ENCODE peak calls at places on chromosome 15, in five cellular contexts. One of them, this sample, is unnamed.

GRCh38 chr15:51334011-51334426 is 4.4 kb downstream of the CYP19A1 start:
- DNase-seq in GM18507: no peak
- DNase-seq in GM12891: no peak
- DNase-seq in T-helper 9 cell: no peak
- DNase-seq in activated CD4-positive, alpha-beta T cell treated with anti-CD3 and anti-CD28 coated beads for 1 hour: no peak
- DNase-seq in this sample: no peak

GRCh38 chr15:85280203-85280602 is 100.2 kb upstream of the AKAP13 start:
- DNase-seq in activated CD4-positive, alpha-beta T cell treated with anti-CD3 and anti-CD28 coated beads for 1 hour: no peak
- DNase-seq in T-helper 9 cell: no peak
- DNase-seq in GM12891: no peak
- DNase-seq in GM18507: no peak
- DNase-seq in this sample: no peak

GRCh38 chr15:99911824-99912223 is 178.6 kb upstream of the LYSMD4 start:
- DNase-seq in activated CD4-positive, alpha-beta T cell treated with anti-CD3 and anti-CD28 coated beads for 1 hour: no peak
- DNase-seq in GM18507: no peak
- DNase-seq in GM12891: no peak
- DNase-seq in T-helper 9 cell: no peak
- DNase-seq in this sample: no peak

GRCh38 chr15:89666858-89667705 is 11.8 kb upstream of the KIF7 start:
- DNase-seq in GM18507: no peak
- DNase-seq in T-helper 9 cell: no peak
- DNase-seq in activated CD4-positive, alpha-beta T cell treated with anti-CD3 and anti-CD28 coated beads for 1 hour: no peak
- DNase-seq in GM12891: no peak
- DNase-seq in this sample: peak; percentile 54

GRCh38 chr15:90142216-90143175 is 40.2 kb upstream of the IDH2 start:
- DNase-seq in GM18507: no peak
- DNase-seq in GM12891: no peak
- DNase-seq in T-helper 9 cell: peak; percentile 29
- DNase-seq in activated CD4-positive, alpha-beta T cell treated with anti-CD3 and anti-CD28 coated beads for 1 hour: peak; percentile 11
- DNase-seq in this sample: no peak

GRCh38 chr15:44010114-44010513 is 183.3 kb downstream of the WDR76 start:
- DNase-seq in activated CD4-positive, alpha-beta T cell treated with anti-CD3 and anti-CD28 coated beads for 1 hour: no peak
- DNase-seq in GM12891: no peak
- DNase-seq in GM18507: no peak
- DNase-seq in T-helper 9 cell: no peak
- DNase-seq in this sample: no peak

GRCh38 chr15:73717802-73718201 is 33.6 kb downstream of the CD276 start:
- DNase-seq in GM18507: no peak
- DNase-seq in GM12891: no peak
- DNase-seq in activated CD4-positive, alpha-beta T cell treated with anti-CD3 and anti-CD28 coated beads for 1 hour: no peak
- DNase-seq in T-helper 9 cell: no peak
- DNase-seq in this sample: no peak

GRCh38 chr15:63196846-63197245 is 7.4 kb downstream of the RAB8B start:
- DNase-seq in T-helper 9 cell: no peak
- DNase-seq in activated CD4-positive, alpha-beta T cell treated with anti-CD3 and anti-CD28 coated beads for 1 hour: no peak
- DNase-seq in GM18507: no peak
- DNase-seq in GM12891: no peak
- DNase-seq in this sample: no peak

GRCh38 chr15:77826006-77826695 is 193.4 kb upstream of the LINGO1 start:
- DNase-seq in GM18507: no peak
- DNase-seq in activated CD4-positive, alpha-beta T cell treated with anti-CD3 and anti-CD28 coated beads for 1 hour: no peak
- DNase-seq in GM12891: no peak
- DNase-seq in T-helper 9 cell: no peak
- DNase-seq in this sample: no peak

GRCh38 chr15:81087121-81087520 is 46.9 kb upstream of the CFAP161 start:
- DNase-seq in GM12891: no peak
- DNase-seq in T-helper 9 cell: no peak
- DNase-seq in activated CD4-positive, alpha-beta T cell treated with anti-CD3 and anti-CD28 coated beads for 1 hour: no peak
- DNase-seq in GM18507: no peak
- DNase-seq in this sample: no peak

GRCh38 chr15:39788108-39788507 is 5.5 kb upstream of the FSIP1 start:
- DNase-seq in GM18507: no peak
- DNase-seq in T-helper 9 cell: no peak
- DNase-seq in activated CD4-positive, alpha-beta T cell treated with anti-CD3 and anti-CD28 coated beads for 1 hour: no peak
- DNase-seq in GM12891: no peak
- DNase-seq in this sample: no peak

GRCh38 chr15:52217186-52217585 is 26.0 kb upstream of the GNB5 start:
- DNase-seq in activated CD4-positive, alpha-beta T cell treated with anti-CD3 and anti-CD28 coated beads for 1 hour: no peak
- DNase-seq in T-helper 9 cell: no peak
- DNase-seq in GM18507: no peak
- DNase-seq in GM12891: no peak
- DNase-seq in this sample: no peak

GRCh38 chr15:82135645-82136044 is 89.8 kb upstream of the MEX3B start:
- DNase-seq in GM12891: no peak
- DNase-seq in activated CD4-positive, alpha-beta T cell treated with anti-CD3 and anti-CD28 coated beads for 1 hour: no peak
- DNase-seq in T-helper 9 cell: no peak
- DNase-seq in GM18507: no peak
- DNase-seq in this sample: no peak

GRCh38 chr15:60784855-60785254 is 305.9 kb upstream of the ICE2 start:
- DNase-seq in activated CD4-positive, alpha-beta T cell treated with anti-CD3 and anti-CD28 coated beads for 1 hour: no peak
- DNase-seq in GM12891: no peak
- DNase-seq in T-helper 9 cell: no peak
- DNase-seq in GM18507: no peak
- DNase-seq in this sample: no peak

GRCh38 chr15:90101969-90102890 is at the start of gene IDH2:
- DNase-seq in GM12891: peak; percentile 87
- DNase-seq in T-helper 9 cell: peak; percentile 59
- DNase-seq in GM18507: peak; percentile 85
- DNase-seq in activated CD4-positive, alpha-beta T cell treated with anti-CD3 and anti-CD28 coated beads for 1 hour: peak; percentile 52
- DNase-seq in this sample: peak; percentile 89

GRCh38 chr15:66729339-66729951 is 27.4 kb downstream of the SMAD6 start:
- DNase-seq in GM18507: no peak
- DNase-seq in activated CD4-positive, alpha-beta T cell treated with anti-CD3 and anti-CD28 coated beads for 1 hour: no peak
- DNase-seq in GM12891: no peak
- DNase-seq in T-helper 9 cell: no peak
- DNase-seq in this sample: peak; percentile 69

GRCh38 chr15:91867581-91868026 is 14.1 kb downstream of the SLCO3A1 start:
- DNase-seq in activated CD4-positive, alpha-beta T cell treated with anti-CD3 and anti-CD28 coated beads for 1 hour: no peak
- DNase-seq in GM12891: no peak
- DNase-seq in T-helper 9 cell: no peak
- DNase-seq in GM18507: no peak
- DNase-seq in this sample: peak; percentile 91

GRCh38 chr15:41493205-41493901 is at the start of gene ITPKA:
- DNase-seq in GM18507: peak; percentile 75
- DNase-seq in activated CD4-positive, alpha-beta T cell treated with anti-CD3 and anti-CD28 coated beads for 1 hour: peak; percentile 72
- DNase-seq in T-helper 9 cell: peak; percentile 71
- DNase-seq in GM12891: peak; percentile 89
- DNase-seq in this sample: peak; percentile 86

GRCh38 chr15:77632760-77633133 is at the start of gene LINGO1:
- DNase-seq in activated CD4-positive, alpha-beta T cell treated with anti-CD3 and anti-CD28 coated beads for 1 hour: no peak
- DNase-seq in GM12891: no peak
- DNase-seq in T-helper 9 cell: no peak
- DNase-seq in GM18507: no peak
- DNase-seq in this sample: no peak

This sample was measured in sigmoid colon.